ENCODE peak calls at places on chromosomes 12 and 14, in seven cellular contexts. One of them, this sample, is unnamed.

GRCh38 chr12:26007563-26007962 is 49.1 kb downstream of the RASSF8 start:
- DNase-seq in stimulated activated naive B cell treated with anti-CD40 and anti-IgM and Interleukin-4, amounts not matched to agents 10 μg/mL and 1 μg/mL and 100 μg/mL, for 72 hours: no peak
- DNase-seq in mammary epithelial cell: no peak
- DNase-seq in Peyer's patch: no peak
- DNase-seq in AG04450: no peak
- DNase-seq in SW 1271: no peak
- DNase-seq in kidney tubule cell: no peak
- DNase-seq in this sample: no peak

GRCh38 chr14:96285667-96286066 is 29.7 kb downstream of the BDKRB1 start:
- DNase-seq in stimulated activated naive B cell treated with anti-CD40 and anti-IgM and Interleukin-4, amounts not matched to agents 10 μg/mL and 1 μg/mL and 100 μg/mL, for 72 hours: no peak
- DNase-seq in mammary epithelial cell: no peak
- DNase-seq in Peyer's patch: no peak
- DNase-seq in AG04450: no peak
- DNase-seq in SW 1271: no peak
- DNase-seq in kidney tubule cell: no peak
- DNase-seq in this sample: no peak

GRCh38 chr12:9730591-9730990 is 2.3 kb downstream of the CLECL1 start:
- DNase-seq in stimulated activated naive B cell treated with anti-CD40 and anti-IgM and Interleukin-4, amounts not matched to agents 10 μg/mL and 1 μg/mL and 100 μg/mL, for 72 hours: no peak
- DNase-seq in mammary epithelial cell: no peak
- DNase-seq in Peyer's patch: no peak
- DNase-seq in AG04450: no peak
- DNase-seq in SW 1271: no peak
- DNase-seq in kidney tubule cell: no peak
- DNase-seq in this sample: no peak

GRCh38 chr12:114841557-114842251 is 157.7 kb upstream of the TBX3 start:
- DNase-seq in stimulated activated naive B cell treated with anti-CD40 and anti-IgM and Interleukin-4, amounts not matched to agents 10 μg/mL and 1 μg/mL and 100 μg/mL, for 72 hours: no peak
- DNase-seq in mammary epithelial cell: peak; percentile 97
- DNase-seq in Peyer's patch: no peak
- DNase-seq in AG04450: no peak
- DNase-seq in SW 1271: no peak
- DNase-seq in kidney tubule cell: peak; percentile 36
- DNase-seq in this sample: peak; percentile 57

GRCh38 chr12:26648584-26648983 is 184.4 kb downstream of the ITPR2 start:
- DNase-seq in stimulated activated naive B cell treated with anti-CD40 and anti-IgM and Interleukin-4, amounts not matched to agents 10 μg/mL and 1 μg/mL and 100 μg/mL, for 72 hours: no peak
- DNase-seq in mammary epithelial cell: peak; percentile 83
- DNase-seq in Peyer's patch: no peak
- DNase-seq in AG04450: peak; percentile 83
- DNase-seq in SW 1271: peak; percentile 90
- DNase-seq in kidney tubule cell: peak; percentile 93
- DNase-seq in this sample: no peak

GRCh38 chr12:92226036-92226661 is 80.5 kb upstream of the BTG1 start:
- DNase-seq in stimulated activated naive B cell treated with anti-CD40 and anti-IgM and Interleukin-4, amounts not matched to agents 10 μg/mL and 1 μg/mL and 100 μg/mL, for 72 hours: no peak
- DNase-seq in mammary epithelial cell: no peak
- DNase-seq in Peyer's patch: no peak
- DNase-seq in AG04450: no peak
- DNase-seq in SW 1271: no peak
- DNase-seq in kidney tubule cell: no peak
- DNase-seq in this sample: no peak

GRCh38 chr14:81534510-81535074 is 939 bp upstream of the SEL1L start:
- DNase-seq in stimulated activated naive B cell treated with anti-CD40 and anti-IgM and Interleukin-4, amounts not matched to agents 10 μg/mL and 1 μg/mL and 100 μg/mL, for 72 hours: no peak
- DNase-seq in mammary epithelial cell: no peak
- DNase-seq in Peyer's patch: no peak
- DNase-seq in AG04450: no peak
- DNase-seq in SW 1271: no peak
- DNase-seq in kidney tubule cell: no peak
- DNase-seq in this sample: no peak

GRCh38 chr14:32727827-32728226 is 210.9 kb upstream of the NPAS3 start:
- DNase-seq in stimulated activated naive B cell treated with anti-CD40 and anti-IgM and Interleukin-4, amounts not matched to agents 10 μg/mL and 1 μg/mL and 100 μg/mL, for 72 hours: no peak
- DNase-seq in mammary epithelial cell: no peak
- DNase-seq in Peyer's patch: no peak
- DNase-seq in AG04450: no peak
- DNase-seq in SW 1271: no peak
- DNase-seq in kidney tubule cell: no peak
- DNase-seq in this sample: no peak

GRCh38 chr14:77123381-77124344 is 17.9 kb downstream of the ZDHHC22 start:
- DNase-seq in stimulated activated naive B cell treated with anti-CD40 and anti-IgM and Interleukin-4, amounts not matched to agents 10 μg/mL and 1 μg/mL and 100 μg/mL, for 72 hours: peak; percentile 49
- DNase-seq in mammary epithelial cell: peak; percentile 89
- DNase-seq in Peyer's patch: peak; percentile 69
- DNase-seq in AG04450: no peak
- DNase-seq in SW 1271: no peak
- DNase-seq in kidney tubule cell: peak; percentile 77
- DNase-seq in this sample: peak; percentile 63

GRCh38 chr14:100902792-100903191 is 730 bp downstream of the RTL1 start:
- DNase-seq in stimulated activated naive B cell treated with anti-CD40 and anti-IgM and Interleukin-4, amounts not matched to agents 10 μg/mL and 1 μg/mL and 100 μg/mL, for 72 hours: no peak
- DNase-seq in mammary epithelial cell: no peak
- DNase-seq in Peyer's patch: no peak
- DNase-seq in AG04450: no peak
- DNase-seq in SW 1271: no peak
- DNase-seq in kidney tubule cell: no peak
- DNase-seq in this sample: no peak

GRCh38 chr12:18805516-18806248 is 67.8 kb downstream of the CAPZA3 start:
- DNase-seq in stimulated activated naive B cell treated with anti-CD40 and anti-IgM and Interleukin-4, amounts not matched to agents 10 μg/mL and 1 μg/mL and 100 μg/mL, for 72 hours: no peak
- DNase-seq in mammary epithelial cell: no peak
- DNase-seq in Peyer's patch: no peak
- DNase-seq in AG04450: no peak
- DNase-seq in SW 1271: no peak
- DNase-seq in kidney tubule cell: no peak
- DNase-seq in this sample: no peak

GRCh38 chr12:131092911-131093901 is 139.5 kb downstream of the ADGRD1 start:
- DNase-seq in stimulated activated naive B cell treated with anti-CD40 and anti-IgM and Interleukin-4, amounts not matched to agents 10 μg/mL and 1 μg/mL and 100 μg/mL, for 72 hours: peak; percentile 79
- DNase-seq in mammary epithelial cell: peak; percentile 1
- DNase-seq in Peyer's patch: no peak
- DNase-seq in AG04450: no peak
- DNase-seq in SW 1271: no peak
- DNase-seq in kidney tubule cell: peak; percentile 5
- DNase-seq in this sample: no peak

GRCh38 chr12:132056320-132056719 is 87.8 kb downstream of the DDX51 start:
- DNase-seq in stimulated activated naive B cell treated with anti-CD40 and anti-IgM and Interleukin-4, amounts not matched to agents 10 μg/mL and 1 μg/mL and 100 μg/mL, for 72 hours: no peak
- DNase-seq in mammary epithelial cell: no peak
- DNase-seq in Peyer's patch: no peak
- DNase-seq in AG04450: no peak
- DNase-seq in SW 1271: no peak
- DNase-seq in kidney tubule cell: peak; percentile 66
- DNase-seq in this sample: no peak